ENCODE peak calls at places on chromosomes 2 and 18, in six cellular contexts. O is SK-N-SH, Q is ovary, I is K562, U is sigmoid colon, H is A549. E is an unnamed sample. For H3K4me1, the result is how much of the 10 kb centered on the place peaks cover.

GRCh38 chr2:62304429-62305417 is 108.8 kb downstream of the B3GNT2 start:
- DNase-seq in H (no peak), O (peak), Q (peak), U (no peak), I (peak), E (peak)

GRCh38 chr2:177338177-177338721 is 54.3 kb upstream of the AGPS start:
- DNase-seq in O (no peak), H (no peak), I (no peak), U (no peak), Q (no peak), E (no peak)

GRCh38 chr18:62810682-62811081 is 95.3 kb downstream of the PHLPP1 start:
- DNase-seq in Q (no peak), H (no peak), U (no peak), O (no peak), I (no peak), E (no peak)

GRCh38 chr2:241665731-241666440 is 20.7 kb downstream of the DTYMK start:
- DNase-seq in U (no peak), I (no peak), Q (no peak), O (no peak), H (no peak), E (no peak)

GRCh38 chr2:197306691-197307030 is 3.9 kb downstream of the ANKRD44 start:
- DNase-seq in I (no peak), U (peak), H (no peak), Q (no peak), O (no peak), E (peak)

GRCh38 chr2:32417659-32418058 is 60.8 kb downstream of the BIRC6 start:
- DNase-seq in Q (no peak), H (no peak), I (no peak), O (no peak), U (no peak), E (no peak)

GRCh38 chr2:2226326-2226725 is 104.7 kb downstream of the MYT1L start:
- DNase-seq in U (no peak), H (no peak), O (no peak), Q (no peak), I (no peak), E (no peak)

GRCh38 chr2:104572856-104573255 is 281.1 kb upstream of the POU3F3 start:
- DNase-seq in I (no peak), O (no peak), U (no peak), H (no peak), Q (no peak), E (no peak)

GRCh38 chr2:222835142-222835822 is 25.6 kb upstream of the ACSL3 start:
- DNase-seq in U (no peak), Q (no peak), I (no peak), H (no peak), O (no peak), E (no peak)

GRCh38 chr2:86703704-86704370 is 16.3 kb upstream of the RMND5A start:
- DNase-seq in O (no peak), I (no peak), Q (no peak), U (no peak), H (no peak), E (peak)

GRCh38 chr2:112866128-112866835 is 29.7 kb upstream of the IL1B start:
- DNase-seq in I (no peak), U (no peak), Q (no peak), H (no peak), O (no peak), E (no peak)

GRCh38 chr2:112867701-112868631 is 31.4 kb upstream of the IL1B start:
- DNase-seq in Q (no peak), U (no peak), H (no peak), I (no peak), O (no peak), E (no peak)

GRCh38 chr2:112869258-112869842 is 32.8 kb upstream of the IL1B start:
- DNase-seq in O (no peak), Q (no peak), H (no peak), U (no peak), I (peak), E (peak)

DNA sequence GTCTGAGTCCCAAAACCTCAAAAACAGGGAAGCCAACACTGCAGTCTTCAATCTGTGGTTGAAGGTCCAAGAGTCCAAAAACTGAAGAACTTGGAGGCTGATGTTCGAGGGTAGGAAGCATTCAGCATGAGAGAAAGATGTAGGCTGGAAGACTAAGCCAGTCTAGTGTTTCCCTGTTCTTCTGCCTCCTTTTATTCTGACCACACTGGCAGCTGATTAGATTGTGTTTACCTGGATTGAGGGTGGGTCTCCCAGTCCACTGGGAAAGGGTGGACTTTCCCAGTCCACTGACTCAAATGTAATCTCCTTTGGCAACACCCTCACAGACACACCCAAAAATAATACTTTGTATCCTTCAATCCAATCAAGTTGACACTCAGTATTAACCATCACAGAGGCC is 27.5 kb upstream of the IL1B start:
- DNase-seq in Q (no peak), U (no peak), O (no peak), I (no peak), H (no peak), E (no peak)
- H3K4me1 ChIP-seq in Q (under half), U (under half), O (under half), I (under half), H (under half), E (under half)

DNA sequence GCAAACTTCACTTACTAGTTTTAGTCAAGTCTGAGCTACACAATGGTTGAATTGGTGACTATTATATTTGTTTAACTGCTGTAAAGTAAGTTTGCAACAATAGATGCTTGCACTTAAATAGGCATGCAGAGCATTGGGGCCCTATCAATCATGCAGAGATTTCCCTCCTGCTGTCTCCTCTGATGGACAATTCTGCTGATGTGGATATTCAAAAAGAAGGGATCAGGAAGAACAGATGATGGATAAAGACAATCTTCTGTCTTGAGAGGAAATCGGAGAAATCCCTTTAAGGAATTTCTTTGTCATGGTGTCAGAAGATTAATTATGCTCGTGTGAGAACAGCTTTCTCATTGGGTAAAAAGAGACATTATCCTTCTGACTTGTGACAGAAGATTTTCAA is 89.1 kb downstream of the GREB1L start:
- DNase-seq in U (no peak), I (no peak), H (no peak), O (no peak), Q (no peak), E (no peak)
- TF ChIP-seq EP300 in U (no peak), I (no peak), H (no peak), O (no peak), Q (no peak), E (no peak)

GRCh38 chr18:80035997-80036396 is 1.8 kb downstream of the RBFA start:
- DNase-seq in I (peak), Q (no peak), O (no peak), H (no peak), U (no peak), E (no peak)

GRCh38 chr18:80033181-80034067 is 810 bp upstream of the RBFA start:
- DNase-seq in I (no peak), O (no peak), U (peak), Q (no peak), H (peak), E (no peak)

GRCh38 chr18:80037300-80037699 is 3.1 kb downstream of the RBFA start:
- DNase-seq in H (no peak), O (no peak), U (no peak), I (no peak), Q (no peak), E (no peak)

GRCh38 chr18:80034852-80035406 is 695 bp downstream of the RBFA start:
- DNase-seq in Q (no peak), H (no peak), O (no peak), U (no peak), I (no peak), E (no peak)

GRCh38 chr18:80034068-80034851 is at the start of gene RBFA:
- DNase-seq in H (peak), O (peak), I (peak), U (peak), Q (peak), E (peak)
- TF ChIP-seq CTCF in H (peak), O (peak), I (peak), U (no peak), Q (no peak), E (no peak)

DNA sequence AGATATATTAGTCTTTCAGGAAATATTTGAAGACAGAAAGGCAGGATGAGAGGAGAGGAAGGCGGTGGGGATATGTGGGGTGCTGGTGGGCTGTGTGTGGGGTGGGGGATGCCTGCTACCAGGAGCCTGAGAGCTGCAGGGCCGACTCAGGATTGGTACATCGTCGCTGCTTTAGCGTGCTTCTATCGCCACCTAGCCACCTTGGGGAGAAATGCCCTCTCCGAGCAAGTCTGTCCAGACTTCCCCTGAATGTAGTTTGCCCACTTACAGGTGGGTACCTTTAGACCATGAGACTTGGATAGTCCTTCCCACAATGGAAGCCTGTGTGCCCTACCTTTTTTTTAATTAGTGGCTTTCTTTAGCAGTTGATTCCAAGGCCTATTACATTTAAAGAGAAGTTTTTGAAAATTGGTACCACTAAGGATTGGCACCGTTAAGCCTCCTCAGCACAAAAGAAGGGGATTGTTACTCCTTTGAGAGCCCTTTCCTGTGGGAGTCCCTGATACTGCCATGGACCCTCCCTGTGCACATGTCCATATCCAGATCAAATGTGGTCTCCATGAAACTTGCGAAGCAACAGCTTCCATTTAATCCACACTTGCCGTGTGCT is 114.1 kb upstream of the NDUFV2 start:
- DNase-seq in U (peak), O (peak), Q (peak), I (peak), H (peak), E (peak)
- H3K4me1 ChIP-seq in U (under half), O (under half), Q (under half), I (under half), H (under half), E (under half)

GRCh38 chr2:212644195-212644837 is 105.7 kb upstream of the ERBB4 start:
- DNase-seq in H (no peak), U (no peak), O (no peak), I (no peak), Q (no peak), E (no peak)

GRCh38 chr2:212638694-212639093 is 100.1 kb upstream of the ERBB4 start:
- DNase-seq in O (no peak), I (no peak), H (no peak), U (no peak), Q (no peak), E (no peak)

DNA sequence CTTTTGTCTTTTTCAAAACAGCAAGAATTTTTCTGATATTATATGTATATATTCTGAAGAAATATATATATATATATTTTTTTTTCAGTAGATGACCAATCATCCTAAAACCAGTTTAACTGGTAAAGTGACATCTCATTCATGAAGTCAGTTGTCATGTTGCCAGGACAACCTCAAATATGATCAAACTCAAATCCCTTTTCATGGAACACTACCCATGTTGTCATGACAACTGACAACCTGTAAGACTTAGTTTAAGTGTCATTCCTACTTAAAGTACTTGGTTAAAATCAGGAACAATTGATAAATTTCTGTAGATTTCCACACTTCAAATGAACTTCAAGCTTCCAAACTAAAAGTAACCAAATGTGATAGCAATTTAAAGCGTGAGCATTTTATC is 101.8 kb upstream of the ERBB4 start:
- DNase-seq in O (no peak), H (no peak), Q (no peak), I (no peak), U (no peak), E (no peak)
- TF ChIP-seq EP300 in O (no peak), H (no peak), Q (no peak), I (no peak), U (no peak), E (no peak)

GRCh38 chr2:160582481-160583161 is 89.0 kb upstream of the RBMS1 start:
- DNase-seq in Q (no peak), U (no peak), O (no peak), H (no peak), I (no peak), E (no peak)
- TF ChIP-seq CTCF in Q (no peak), U (no peak), O (peak), H (no peak), I (no peak), E (no peak)

GRCh38 chr2:37665622-37666362 is 5.7 kb downstream of the CDC42EP3 start:
- DNase-seq in H (no peak), Q (no peak), O (peak), I (no peak), U (no peak), E (no peak)
- H3K4me1 ChIP-seq in H (under half), Q (under half), O (under half), I (under half), U (under half), E (half or more)

GRCh38 chr18:70377317-70377799 is 88.5 kb downstream of the SOCS6 start:
- DNase-seq in Q (no peak), H (peak), O (peak), I (no peak), U (no peak), E (no peak)
- TF ChIP-seq EP300 in Q (no peak), H (peak), O (no peak), I (no peak), U (no peak), E (no peak)

DNA sequence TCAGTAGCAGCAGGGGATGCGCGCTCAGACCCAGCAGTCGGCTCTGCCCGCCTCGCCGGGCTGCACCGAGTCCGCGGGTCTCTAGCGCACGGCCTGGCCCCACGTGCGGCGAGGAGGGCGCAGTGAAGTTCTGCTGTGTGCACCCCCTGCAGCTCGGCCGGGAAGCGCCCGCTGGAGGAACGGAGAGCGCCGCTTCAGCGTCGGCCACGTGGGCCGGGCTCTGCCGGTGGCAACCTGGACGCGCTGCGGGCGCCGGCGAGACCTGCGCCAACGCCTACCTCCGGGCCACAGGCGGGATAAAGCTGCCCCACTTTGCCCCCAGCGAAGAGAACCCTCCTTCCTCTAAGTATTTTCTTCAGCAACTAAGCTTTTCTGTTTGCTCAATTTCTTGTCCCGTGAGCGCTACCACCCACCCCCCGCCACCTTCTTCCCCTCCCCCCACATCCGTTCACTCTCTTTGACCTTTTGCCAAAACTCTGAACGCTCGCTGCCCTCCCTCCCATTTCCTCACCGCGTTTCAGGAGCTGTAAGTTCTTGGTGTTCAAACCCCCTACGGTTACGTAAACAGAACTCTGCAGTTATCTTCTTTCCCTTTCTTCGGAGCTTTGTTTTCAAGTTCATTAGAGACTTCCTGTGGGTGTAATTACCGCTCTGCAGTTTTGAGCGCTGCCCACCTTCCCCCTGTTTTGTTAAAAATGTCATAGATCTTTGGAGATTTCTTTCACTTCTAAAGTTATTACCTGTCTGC is 42.6 kb upstream of the EDAR start:
- DNase-seq in I (peak), Q (peak), O (peak), U (no peak), H (peak), E (peak)
- TF ChIP-seq CTCF in I (no peak), Q (no peak), O (no peak), U (no peak), H (no peak), E (no peak)

DNA sequence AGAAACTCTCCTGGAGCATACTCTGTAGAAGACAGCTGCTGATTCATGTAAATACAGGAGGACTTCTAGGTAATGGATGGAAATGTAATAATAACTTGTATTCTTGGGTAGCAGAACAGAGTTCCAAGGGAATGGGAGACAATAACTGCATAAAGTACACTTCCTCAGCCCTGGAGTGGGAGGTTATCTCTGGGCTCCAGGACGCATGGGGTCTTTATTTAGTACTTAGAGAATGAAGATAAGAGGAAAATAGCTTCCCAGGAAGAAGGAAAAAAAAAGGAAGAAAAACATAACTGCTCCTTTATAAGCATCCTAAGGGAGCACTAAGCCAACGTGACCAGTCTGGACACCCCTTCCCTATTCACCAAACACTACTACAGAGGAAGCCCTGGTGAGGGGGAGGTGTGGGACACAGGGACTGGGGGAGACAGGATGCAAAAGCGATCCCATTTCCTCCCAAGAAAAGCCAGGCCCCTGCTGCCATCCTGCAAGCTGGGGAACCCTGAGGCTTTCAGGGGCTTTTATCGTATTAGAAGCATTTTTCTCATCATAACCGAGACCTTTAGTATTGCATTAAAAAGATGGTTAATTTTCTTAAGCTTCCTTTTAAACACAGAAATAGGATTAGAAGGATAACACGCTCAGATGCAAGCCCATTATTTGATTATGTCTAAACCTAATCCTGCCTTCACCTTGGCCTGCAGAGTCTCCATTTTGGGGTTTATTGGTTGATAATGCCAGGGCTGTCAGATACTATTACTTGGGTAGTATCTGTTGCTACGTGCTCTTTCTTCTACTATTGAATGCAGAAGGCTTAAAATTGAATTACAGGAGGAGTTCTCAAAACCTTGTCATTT is 78.5 kb downstream of the KLF7 start:
- DNase-seq in Q (no peak), U (no peak), I (no peak), O (peak), H (no peak), E (no peak)
- H3K4me1 ChIP-seq in Q (under half), U (under half), I (under half), O (under half), H (under half), E (under half)

E was measured in stomach.